ENCODE peak calls at places on chromosomes 3 and 15, in five cellular contexts. One of them, this sample, is unnamed.

GRCh38 chr3:105137911-105138310 is 228.8 kb upstream of the ALCAM start:
- DNase-seq in A673: no peak
- DNase-seq in right lobe of liver: no peak
- DNase-seq in fibroblast of pulmonary artery: peak; percentile 1
- DNase-seq in left lung: no peak
- DNase-seq in this sample: peak; percentile 5

GRCh38 chr3:141115752-141116541 is 64.8 kb downstream of the SPSB4 start:
- DNase-seq in left lung: no peak
- DNase-seq in A673: no peak
- DNase-seq in fibroblast of pulmonary artery: no peak
- DNase-seq in right lobe of liver: no peak
- DNase-seq in this sample: peak; percentile 43

GRCh38 chr3:51385621-51386091 is 565 bp downstream of the MANF start:
- DNase-seq in fibroblast of pulmonary artery: no peak
- DNase-seq in A673: no peak
- DNase-seq in right lobe of liver: peak; percentile 45
- DNase-seq in left lung: no peak
- DNase-seq in this sample: no peak

GRCh38 chr15:59099162-59099685 is 5.7 kb upstream of the CCNB2 start:
- DNase-seq in fibroblast of pulmonary artery: no peak
- DNase-seq in left lung: no peak
- DNase-seq in A673: no peak
- DNase-seq in right lobe of liver: no peak
- DNase-seq in this sample: no peak

GRCh38 chr15:62135532-62136134 is 29.5 kb downstream of the C2CD4B start:
- DNase-seq in A673: no peak
- DNase-seq in right lobe of liver: peak; percentile 49
- DNase-seq in fibroblast of pulmonary artery: peak; percentile 94
- DNase-seq in left lung: peak; percentile 61
- DNase-seq in this sample: peak; percentile 89

GRCh38 chr15:58490405-58491150 is 58.8 kb downstream of the LIPC start:
- DNase-seq in left lung: no peak
- DNase-seq in right lobe of liver: no peak
- DNase-seq in A673: no peak
- DNase-seq in fibroblast of pulmonary artery: no peak
- DNase-seq in this sample: no peak

GRCh38 chr3:65052101-65052500 is 364.3 kb upstream of the ADAMTS9 start:
- DNase-seq in right lobe of liver: no peak
- DNase-seq in fibroblast of pulmonary artery: no peak
- DNase-seq in left lung: no peak
- DNase-seq in A673: peak; percentile 10
- DNase-seq in this sample: no peak

GRCh38 chr3:182092662-182093262 is 381.0 kb downstream of the SOX2 start:
- DNase-seq in right lobe of liver: no peak
- DNase-seq in fibroblast of pulmonary artery: no peak
- DNase-seq in A673: peak; percentile 85
- DNase-seq in left lung: no peak
- DNase-seq in this sample: no peak

GRCh38 chr3:68206524-68207117 is 552.2 kb upstream of the SUCLG2 start:
- DNase-seq in A673: no peak
- DNase-seq in right lobe of liver: no peak
- DNase-seq in left lung: no peak
- DNase-seq in fibroblast of pulmonary artery: no peak
- DNase-seq in this sample: no peak

DNA sequence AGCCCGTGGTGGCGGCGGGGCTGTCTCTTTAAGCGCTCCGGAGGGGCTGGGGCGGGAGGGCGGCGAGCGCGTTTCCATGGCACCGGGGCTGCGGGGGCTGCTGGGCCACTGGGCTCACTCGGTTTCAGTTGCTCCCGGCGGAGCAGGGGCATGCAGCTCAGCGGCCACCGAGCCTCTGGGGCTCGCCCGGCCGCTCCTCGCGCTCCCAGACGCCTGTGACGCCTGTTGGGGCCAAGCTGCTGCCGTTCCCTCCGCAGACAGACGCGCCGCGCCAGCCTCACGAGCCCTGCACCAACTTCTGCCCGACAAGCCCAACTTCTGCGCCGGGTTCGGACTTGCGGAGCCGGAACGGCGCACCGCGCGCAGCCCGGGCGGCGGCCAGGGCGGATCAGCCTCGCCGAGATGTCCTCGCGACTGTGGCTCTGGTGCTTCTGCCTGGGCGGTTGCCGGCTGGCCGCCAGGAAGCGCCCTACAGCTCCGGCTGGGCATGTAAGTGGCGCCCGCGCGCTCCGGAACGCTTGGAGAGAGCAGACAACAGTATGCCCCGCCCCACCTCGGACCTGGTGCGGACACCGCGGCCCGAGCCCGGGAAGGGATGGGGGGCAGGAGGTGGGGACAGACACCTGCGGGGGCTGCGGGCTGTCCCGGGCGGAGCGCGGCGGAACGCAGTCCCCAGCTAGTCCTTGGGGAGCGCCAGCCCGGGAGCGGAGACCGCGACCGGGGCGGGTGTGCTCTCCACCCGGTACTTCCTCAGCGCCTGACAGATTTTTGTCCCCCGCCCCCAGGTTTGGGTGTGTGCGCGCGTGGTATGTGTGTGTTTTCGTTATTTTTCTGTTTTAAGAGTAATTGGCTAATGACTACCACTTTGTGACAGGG is 154.1 kb upstream of the GOLIM4 start:
- DNase-seq in A673: peak; percentile 71
- DNase-seq in right lobe of liver: peak; percentile 80
- DNase-seq in fibroblast of pulmonary artery: peak; percentile 69
- DNase-seq in left lung: peak; percentile 77
- DNase-seq in this sample: peak; percentile 75
- H3K4me3 ChIP-seq in A673: peak overlapping the region; percentile 45
- H3K4me3 ChIP-seq in right lobe of liver: peak overlapping the region; percentile 57
- H3K4me3 ChIP-seq in fibroblast of pulmonary artery: peak overlapping the region; percentile 54
- H3K4me3 ChIP-seq in left lung: peak overlapping the region; percentile 50
- H3K4me3 ChIP-seq in this sample: peak overlapping the region; percentile 56

GRCh38 chr3:31695280-31696008 is 162.7 kb downstream of the STT3B start:
- DNase-seq in left lung: no peak
- DNase-seq in fibroblast of pulmonary artery: no peak
- DNase-seq in right lobe of liver: no peak
- DNase-seq in A673: peak; percentile 13
- DNase-seq in this sample: peak; percentile 13
- TF ChIP-seq CTCF in left lung: no peak
- TF ChIP-seq CTCF in fibroblast of pulmonary artery: peak; percentile 29
- TF ChIP-seq CTCF in right lobe of liver: no peak
- TF ChIP-seq CTCF in A673: peak; percentile 27
- TF ChIP-seq CTCF in this sample: peak; percentile 28

DNA sequence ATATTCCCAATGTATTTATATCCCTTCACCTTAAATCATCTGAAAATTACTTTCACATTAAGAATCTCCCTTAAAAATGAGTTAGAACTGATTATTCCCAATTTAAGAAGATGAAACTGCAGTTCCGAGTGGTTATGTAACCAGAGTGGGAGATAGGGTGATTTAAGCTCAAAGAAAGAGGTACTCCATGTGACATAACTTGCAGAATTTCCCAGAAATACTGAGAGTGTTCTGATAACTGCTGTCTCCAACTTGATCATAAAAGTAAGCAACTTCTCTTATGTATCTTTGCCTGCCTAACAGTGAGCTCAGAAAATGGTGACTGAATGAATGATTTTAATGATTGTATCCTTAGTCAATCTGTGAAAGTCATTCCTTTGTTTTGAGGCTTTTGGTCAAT is 32.3 kb downstream of the ARRDC4 start:
- DNase-seq in left lung: no peak
- DNase-seq in A673: no peak
- DNase-seq in right lobe of liver: no peak
- DNase-seq in fibroblast of pulmonary artery: no peak
- DNase-seq in this sample: no peak
- H3K4me3 ChIP-seq in left lung: no peak overlapping the region
- H3K4me3 ChIP-seq in A673: no peak overlapping the region
- H3K4me3 ChIP-seq in right lobe of liver: no peak overlapping the region
- H3K4me3 ChIP-seq in fibroblast of pulmonary artery: no peak overlapping the region
- H3K4me3 ChIP-seq in this sample: no peak overlapping the region

GRCh38 chr3:11185564-11186317 is 31.4 kb downstream of the HRH1 start:
- DNase-seq in A673: peak; percentile 41
- DNase-seq in left lung: peak; percentile 78
- DNase-seq in fibroblast of pulmonary artery: peak; percentile 98
- DNase-seq in right lobe of liver: peak; percentile 50
- DNase-seq in this sample: peak; percentile 98
- TF ChIP-seq CTCF in A673: no peak
- TF ChIP-seq CTCF in left lung: no peak
- TF ChIP-seq CTCF in fibroblast of pulmonary artery: no peak
- TF ChIP-seq CTCF in right lobe of liver: no peak
- TF ChIP-seq CTCF in this sample: no peak

DNA sequence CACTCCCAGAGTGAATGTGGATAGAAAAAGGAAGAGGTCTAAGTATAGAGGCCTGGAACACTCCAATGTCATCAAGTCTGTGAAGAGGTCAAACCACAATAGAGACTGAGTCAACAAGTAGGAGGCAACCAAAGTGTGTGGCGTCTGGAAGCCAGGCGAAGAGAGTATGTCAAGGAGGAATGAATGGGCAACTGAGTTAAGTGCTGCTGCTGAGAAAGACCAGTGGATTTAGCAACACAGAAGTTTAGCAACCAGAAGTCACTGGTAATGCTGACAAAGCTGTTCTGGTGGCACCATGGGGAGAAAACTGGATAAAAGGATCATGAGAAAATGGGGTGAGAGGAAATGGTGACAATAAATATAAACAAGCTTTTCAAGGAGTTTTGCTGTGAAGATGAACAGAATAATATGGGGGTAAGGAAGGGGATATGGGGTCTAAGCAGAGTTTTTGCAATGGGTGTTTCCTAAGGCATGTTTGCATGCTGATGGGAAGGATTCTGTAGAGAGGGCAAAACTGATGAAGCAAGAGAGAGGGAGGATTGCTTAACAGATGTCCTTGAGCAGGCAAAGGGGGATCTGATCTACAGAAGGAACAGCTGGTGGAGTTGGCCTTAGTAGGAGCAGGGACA is 38.4 kb downstream of the PCOLCE2 start:
- DNase-seq in A673: peak; percentile 75
- DNase-seq in left lung: peak; percentile 83
- DNase-seq in fibroblast of pulmonary artery: peak; percentile 90
- DNase-seq in right lobe of liver: no peak
- DNase-seq in this sample: peak; percentile 88
- H3K4me3 ChIP-seq in A673: no peak overlapping the region
- H3K4me3 ChIP-seq in left lung: no peak overlapping the region
- H3K4me3 ChIP-seq in fibroblast of pulmonary artery: no peak overlapping the region
- H3K4me3 ChIP-seq in right lobe of liver: no peak overlapping the region
- H3K4me3 ChIP-seq in this sample: no peak overlapping the region

GRCh38 chr3:188829577-188829976 is 342.2 kb upstream of the TPRG1 start:
- DNase-seq in right lobe of liver: no peak
- DNase-seq in fibroblast of pulmonary artery: no peak
- DNase-seq in A673: no peak
- DNase-seq in left lung: no peak
- DNase-seq in this sample: no peak

GRCh38 chr3:188832961-188833615 is 338.7 kb upstream of the TPRG1 start:
- DNase-seq in fibroblast of pulmonary artery: peak; percentile 44
- DNase-seq in left lung: no peak
- DNase-seq in A673: no peak
- DNase-seq in right lobe of liver: no peak
- DNase-seq in this sample: peak; percentile 46

GRCh38 chr3:188832146-188832545 is 339.6 kb upstream of the TPRG1 start:
- DNase-seq in right lobe of liver: no peak
- DNase-seq in left lung: no peak
- DNase-seq in fibroblast of pulmonary artery: no peak
- DNase-seq in A673: no peak
- DNase-seq in this sample: no peak

GRCh38 chr3:188827593-188827992 is 344.2 kb upstream of the TPRG1 start:
- DNase-seq in right lobe of liver: no peak
- DNase-seq in fibroblast of pulmonary artery: no peak
- DNase-seq in A673: no peak
- DNase-seq in left lung: no peak
- DNase-seq in this sample: no peak

GRCh38 chr3:188830955-188831354 is 340.8 kb upstream of the TPRG1 start:
- DNase-seq in right lobe of liver: no peak
- DNase-seq in left lung: no peak
- DNase-seq in A673: peak; percentile 48
- DNase-seq in fibroblast of pulmonary artery: peak; percentile 24
- DNase-seq in this sample: peak; percentile 43
- TF ChIP-seq CTCF in right lobe of liver: peak; percentile 9
- TF ChIP-seq CTCF in left lung: no peak
- TF ChIP-seq CTCF in A673: peak; percentile 70
- TF ChIP-seq CTCF in fibroblast of pulmonary artery: peak; percentile 37
- TF ChIP-seq CTCF in this sample: peak; percentile 40

This sample was measured in cardiac fibroblast.